ENCODE peak calls at places on chromosomes 12 and 14, in nine cellular contexts. H is A673, K is suprapubic skin, Z is lower lobe of right lung, G is GM12864, Y is AG10803, F is Peyer's patch, T is mammary epithelial cell, D is astrocyte of the spinal cord. I is an unnamed sample.

GRCh38 chr12:124013073-124013472 is 40.1 kb downstream of the ZNF664 start:
- DNase-seq in Z (no peak), F (no peak), K (no peak), T (no peak), D (no peak), Y (no peak), G (no peak), H (no peak), I (no peak)

GRCh38 chr12:53066594-53066978 is 12.6 kb downstream of the SPRYD3 start:
- DNase-seq in Z (no peak), F (peak; percentile 40), D (no peak), K (no peak), T (no peak), H (no peak), Y (no peak), G (no peak), I (no peak)

GRCh38 chr12:92619026-92619425 is 83.8 kb upstream of the PLEKHG7 start:
- DNase-seq in H (no peak), T (no peak), F (no peak), Z (no peak), G (no peak), D (no peak), K (no peak), Y (no peak), I (no peak)

GRCh38 chr14:76644875-76645518 is 116.3 kb upstream of the VASH1 start:
- DNase-seq in T (peak; percentile 17), F (no peak), K (no peak), G (no peak), D (peak; percentile 5), H (peak; percentile 77), Z (no peak), Y (peak; percentile 9), I (peak; percentile 47)

GRCh38 chr12:57416039-57416996 is 14.5 kb downstream of the R3HDM2 start:
- DNase-seq in D (no peak), H (no peak), Y (peak; percentile 5), T (peak; percentile 17), F (no peak), K (no peak), Z (no peak), G (no peak), I (peak; percentile 33)

GRCh38 chr14:90523544-90523943 is 126.7 kb downstream of the CALM1 start:
- DNase-seq in T (no peak), Y (peak; percentile 54), H (no peak), D (peak; percentile 66), G (no peak), K (no peak), F (peak; percentile 20), Z (peak; percentile 20), I (no peak)

GRCh38 chr12:18898469-18898868 is 160.6 kb downstream of the CAPZA3 start:
- DNase-seq in T (peak; percentile 4), D (peak; percentile 29), G (no peak), Z (no peak), F (no peak), H (no peak), K (no peak), Y (peak; percentile 23), I (peak; percentile 11)

GRCh38 chr12:45737638-45738037 is 8.1 kb downstream of the ARID2 start:
- DNase-seq in F (no peak), H (no peak), T (no peak), K (no peak), G (no peak), D (no peak), Y (no peak), Z (no peak), I (no peak)

GRCh38 chr12:133235401-133236112 is at the start of gene ANHX:
- DNase-seq in H (no peak), Z (no peak), Y (no peak), K (no peak), F (no peak), G (no peak), T (no peak), D (no peak), I (no peak)

GRCh38 chr12:133233993-133234564 is 1.6 kb downstream of the ANHX start:
- DNase-seq in Z (no peak), Y (no peak), K (no peak), T (no peak), F (no peak), G (no peak), D (no peak), H (no peak), I (no peak)

GRCh38 chr12:133236556-133236955 is 879 bp upstream of the ANHX start:
- DNase-seq in F (no peak), H (no peak), Z (no peak), G (no peak), Y (no peak), K (no peak), T (no peak), D (no peak), I (no peak)

GRCh38 chr12:133236144-133236543 is 467 bp upstream of the ANHX start:
- DNase-seq in G (no peak), T (no peak), D (no peak), Y (no peak), Z (no peak), K (no peak), F (no peak), H (no peak), I (no peak)

DNA sequence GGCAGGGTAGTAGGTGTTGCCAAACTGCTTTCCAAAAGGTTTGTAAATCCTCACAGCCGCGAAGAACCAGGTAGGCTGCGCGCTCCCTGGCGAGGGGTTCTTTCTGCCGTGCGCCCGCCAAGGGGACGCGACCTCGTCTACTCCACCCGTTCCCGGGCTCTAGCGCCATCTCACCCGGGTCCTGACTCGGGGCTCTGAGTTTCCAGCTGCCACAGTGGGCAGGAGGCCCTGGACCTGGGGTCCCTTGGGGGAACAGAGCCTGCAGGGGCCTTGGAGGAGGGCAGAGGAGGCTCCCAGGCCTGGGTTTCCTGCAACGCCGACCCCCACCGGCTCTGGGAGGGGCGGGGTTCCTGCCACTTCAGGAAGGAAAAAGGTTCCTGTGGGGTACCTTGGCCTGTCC is 706 bp downstream of the ANHX start:
- DNase-seq in G (no peak), K (no peak), D (no peak), H (no peak), F (no peak), Z (no peak), T (no peak), Y (no peak), I (no peak)
- H3K4me3 ChIP-seq in G (no peak overlapping the region), K (no peak overlapping the region), D (no peak overlapping the region), H (no peak overlapping the region), F (no peak overlapping the region), Z (no peak overlapping the region), T (no peak overlapping the region), Y (no peak overlapping the region), I (no peak overlapping the region)

DNA sequence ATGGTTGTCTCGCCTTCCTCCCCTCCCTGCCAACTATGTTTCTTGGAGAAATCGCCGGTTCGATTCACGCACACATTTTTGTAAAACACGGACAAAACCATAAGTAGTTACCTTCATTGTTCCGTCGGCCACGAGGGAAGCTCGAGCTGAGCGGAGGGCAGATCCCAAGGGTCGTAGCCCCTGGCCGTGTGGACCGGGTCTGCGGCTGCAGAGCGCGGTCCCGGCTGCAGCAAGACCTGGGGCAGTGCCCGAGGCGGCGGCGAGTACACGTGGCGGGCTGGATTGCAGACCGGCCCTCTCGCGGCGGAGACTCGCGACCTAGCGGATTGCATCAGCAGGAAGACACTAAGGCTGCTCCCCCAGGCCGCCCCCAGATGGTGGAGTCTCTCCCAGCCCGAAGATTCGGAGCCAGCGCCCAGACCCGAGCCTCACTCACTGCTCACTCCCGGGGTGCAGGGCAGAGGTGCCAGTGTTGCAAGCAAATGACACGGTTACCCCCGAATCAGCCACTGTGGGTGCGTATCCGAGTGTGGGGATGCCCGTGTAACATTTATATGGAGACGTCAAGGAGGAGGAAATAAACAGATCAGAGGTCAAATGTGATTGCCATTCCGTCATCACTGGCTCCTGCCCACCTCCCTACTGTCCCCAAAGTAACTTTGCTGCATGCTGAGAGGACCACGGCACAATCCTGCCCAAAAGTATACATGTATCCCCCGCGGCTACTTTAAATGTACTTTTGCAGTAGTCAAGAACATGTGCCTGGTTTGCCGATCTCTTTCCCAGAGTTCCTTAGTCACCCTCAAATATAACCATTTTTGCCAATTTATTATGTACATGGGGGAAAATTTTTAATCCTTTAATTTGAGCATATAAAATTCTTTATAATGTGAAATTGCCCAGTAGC is at the start of gene BCAT1:
- DNase-seq in D (peak; percentile 86), K (peak; percentile 79), G (no peak), H (peak; percentile 87), T (peak; percentile 32), Z (peak; percentile 86), Y (peak; percentile 86), F (peak; percentile 56), I (peak; percentile 82)
- TF ChIP-seq CTCF in D (peak; percentile 28), K (no peak), G (peak; percentile 21), H (peak; percentile 38), T (no peak), Z (peak; percentile 17), Y (peak; percentile 21), F (no peak), I (no peak)

DNA sequence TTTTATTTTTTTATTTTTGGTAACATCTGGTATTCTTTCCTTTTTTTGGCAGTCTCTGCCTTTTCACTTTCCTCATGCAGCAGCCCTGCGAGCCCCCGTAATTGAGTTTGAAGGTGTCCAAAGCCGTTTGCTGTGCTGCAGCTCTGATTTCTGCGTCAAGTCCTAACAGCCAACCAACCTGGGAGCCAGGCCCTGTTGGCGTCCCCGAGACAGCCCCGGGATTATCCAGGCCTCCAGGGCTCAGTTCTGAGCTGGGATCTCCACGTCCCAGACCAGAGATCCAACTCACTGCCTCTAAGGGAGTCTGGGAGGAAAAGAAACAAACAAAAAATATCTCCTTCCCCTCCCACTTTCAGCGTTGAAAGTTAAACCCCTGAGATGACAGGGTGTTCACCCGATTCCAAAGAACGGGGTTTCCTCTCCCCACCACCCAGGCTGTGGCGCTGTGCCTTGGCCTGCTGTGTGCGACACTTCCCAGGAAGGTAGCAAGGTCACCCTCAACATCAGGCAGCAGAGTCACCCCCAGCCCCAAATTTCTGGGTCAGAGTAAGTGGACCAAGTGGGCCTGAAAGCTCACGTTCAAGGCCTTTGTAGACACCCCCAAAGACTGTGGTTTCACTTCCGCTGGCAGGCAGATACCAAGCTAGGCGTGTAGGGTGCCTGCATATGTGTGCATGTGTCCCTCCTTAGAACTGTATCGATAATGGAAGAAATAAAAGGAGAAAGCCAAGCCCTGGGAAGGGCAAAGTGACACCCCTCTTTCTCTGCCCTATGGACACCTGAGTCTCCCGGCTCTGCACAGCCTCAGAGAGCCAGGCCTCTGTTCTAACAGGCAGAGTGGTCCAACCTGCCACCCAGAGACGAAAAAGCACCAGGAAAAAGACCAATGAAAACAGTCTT is 11.1 kb downstream of the BCL11B start:
- DNase-seq in Y (no peak), H (no peak), Z (no peak), K (no peak), D (no peak), F (no peak), G (no peak), T (no peak), I (no peak)
- H3K4me3 ChIP-seq in Y (peak overlapping the region; percentile 7), H (peak overlapping the region; percentile 85), Z (no peak overlapping the region), K (peak overlapping the region; percentile 33), D (no peak overlapping the region), F (peak overlapping the region; percentile 0), G (no peak overlapping the region), T (no peak overlapping the region), I (no peak overlapping the region)

DNA sequence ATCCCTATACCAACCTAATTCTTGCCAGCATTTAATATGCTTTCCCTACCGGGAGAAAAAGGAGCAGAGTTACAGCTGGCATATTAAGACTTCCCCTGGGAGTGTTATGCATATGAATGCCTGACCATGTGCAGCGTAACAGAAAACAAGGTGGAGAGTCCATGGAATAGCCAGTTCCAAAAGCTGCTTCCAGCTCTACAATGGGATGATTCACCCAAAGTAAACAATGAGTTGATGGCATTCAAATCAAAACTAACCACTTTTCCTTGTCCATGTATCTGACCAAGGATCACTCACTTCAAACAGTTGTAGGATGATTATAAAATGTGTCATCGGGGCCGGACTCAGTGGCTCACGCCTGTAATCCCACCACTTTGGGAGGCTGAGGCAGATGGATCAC is 48.2 kb upstream of the BICDL1 start:
- DNase-seq in Z (no peak), D (peak; percentile 70), Y (peak; percentile 21), F (no peak), T (peak; percentile 92), K (no peak), G (no peak), H (peak; percentile 17), I (peak; percentile 67)
- TF ChIP-seq CTCF in Z (no peak), D (no peak), Y (no peak), F (no peak), T (no peak), K (no peak), G (no peak), H (no peak), I (no peak)

I was measured in foreskin fibroblast.